ENCODE peak calls at places on chromosomes 16 and 17, in six cellular contexts. One of them, this sample, is unnamed.
A peak's percentile ranks its signal among the peaks of the same experiment; 100 is the strongest.

GRCh38 chr17:49223517-49224197 is 6.9 kb downstream of the PHOSPHO1 start:
- DNase-seq in SK-N-SH: peak; percentile 89
- DNase-seq in neural progenitor cell: peak; percentile 77
- DNase-seq in GM23248: peak; percentile 50
- DNase-seq in mammary epithelial cell: no peak
- DNase-seq in IMR-90: peak; percentile 10
- DNase-seq in this sample: no peak

GRCh38 chr17:15181816-15182215 is 83.3 kb downstream of the PMP22 start:
- DNase-seq in SK-N-SH: no peak
- DNase-seq in neural progenitor cell: no peak
- DNase-seq in GM23248: no peak
- DNase-seq in mammary epithelial cell: no peak
- DNase-seq in IMR-90: no peak
- DNase-seq in this sample: no peak

GRCh38 chr16:1823821-1824220 is 2.8 kb downstream of the HAGH start:
- DNase-seq in SK-N-SH: no peak
- DNase-seq in neural progenitor cell: peak; percentile 72
- DNase-seq in GM23248: no peak
- DNase-seq in mammary epithelial cell: peak; percentile 46
- DNase-seq in IMR-90: peak; percentile 59
- DNase-seq in this sample: peak; percentile 34

GRCh38 chr16:57266531-57267268 is 17.8 kb downstream of the PLLP start:
- DNase-seq in SK-N-SH: peak; percentile 46
- DNase-seq in neural progenitor cell: no peak
- DNase-seq in GM23248: no peak
- DNase-seq in mammary epithelial cell: no peak
- DNase-seq in IMR-90: no peak
- DNase-seq in this sample: no peak

GRCh38 chr16:53502331-53503269 is at the start of gene AKTIP:
- DNase-seq in SK-N-SH: peak; percentile 65
- DNase-seq in neural progenitor cell: peak; percentile 44
- DNase-seq in GM23248: peak; percentile 67
- DNase-seq in mammary epithelial cell: peak; percentile 43
- DNase-seq in IMR-90: peak; percentile 52
- DNase-seq in this sample: peak; percentile 48

GRCh38 chr16:79093554-79093967 is 507.0 kb downstream of the MAF start:
- DNase-seq in SK-N-SH: no peak
- DNase-seq in neural progenitor cell: no peak
- DNase-seq in GM23248: no peak
- DNase-seq in mammary epithelial cell: no peak
- DNase-seq in IMR-90: no peak
- DNase-seq in this sample: no peak

GRCh38 chr17:66654341-66654740 is 180.6 kb upstream of the CACNG5 start:
- DNase-seq in SK-N-SH: no peak
- DNase-seq in neural progenitor cell: no peak
- DNase-seq in GM23248: peak; percentile 48
- DNase-seq in mammary epithelial cell: peak; percentile 37
- DNase-seq in IMR-90: peak; percentile 81
- DNase-seq in this sample: peak; percentile 65

GRCh38 chr17:81865733-81866439 is 5.3 kb downstream of the ARHGDIA start:
- DNase-seq in SK-N-SH: peak; percentile 23
- DNase-seq in neural progenitor cell: no peak
- DNase-seq in GM23248: peak; percentile 58
- DNase-seq in mammary epithelial cell: peak; percentile 46
- DNase-seq in IMR-90: no peak
- DNase-seq in this sample: no peak

GRCh38 chr17:393806-394717 is 41.5 kb upstream of the RPH3AL start:
- DNase-seq in SK-N-SH: no peak
- DNase-seq in neural progenitor cell: no peak
- DNase-seq in GM23248: no peak
- DNase-seq in mammary epithelial cell: no peak
- DNase-seq in IMR-90: no peak
- DNase-seq in this sample: no peak

DNA sequence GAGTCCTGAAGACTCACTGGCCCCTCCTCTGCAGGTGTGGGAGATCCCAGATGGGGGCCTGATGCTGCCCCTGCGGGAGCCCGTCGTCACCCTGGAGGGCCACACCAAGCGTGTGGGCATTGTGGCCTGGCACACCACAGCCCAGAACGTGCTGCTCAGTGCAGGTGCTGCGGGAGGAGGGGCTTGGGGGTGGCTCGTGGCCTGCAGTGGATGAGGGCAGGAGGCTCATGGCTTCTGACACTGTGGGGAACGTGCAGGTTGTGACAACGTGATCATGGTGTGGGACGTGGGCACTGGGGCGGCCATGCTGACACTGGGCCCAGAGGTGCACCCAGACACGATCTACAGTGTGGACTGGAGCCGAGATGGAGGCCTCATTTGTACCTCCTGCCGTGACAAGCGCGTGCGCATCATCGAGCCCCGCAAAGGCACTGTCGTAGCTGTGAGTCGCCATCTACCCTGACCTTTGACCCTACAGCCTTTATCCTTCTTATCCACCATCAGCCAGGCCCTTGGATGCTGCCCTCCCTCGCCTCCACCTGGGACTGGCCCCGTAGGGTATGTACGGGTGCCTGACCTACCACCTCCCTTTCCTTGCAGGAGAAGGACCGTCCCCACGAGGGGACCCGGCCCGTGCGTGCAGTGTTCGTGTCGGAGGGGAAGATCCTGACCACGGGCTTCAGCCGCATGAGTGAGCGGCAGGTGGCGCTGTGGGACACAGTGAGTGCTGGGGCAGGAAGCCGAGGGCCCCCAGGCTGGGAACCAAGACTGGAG is 3.6 kb downstream of the CORO1A start:
- DNase-seq in SK-N-SH: peak; percentile 45
- DNase-seq in neural progenitor cell: peak; percentile 74
- DNase-seq in GM23248: peak; percentile 58
- DNase-seq in mammary epithelial cell: peak; percentile 26
- DNase-seq in IMR-90: no peak
- DNase-seq in this sample: no peak
- H3K4me2 ChIP-seq in SK-N-SH: no peak overlapping the region
- H3K4me2 ChIP-seq in neural progenitor cell: no peak overlapping the region
- H3K4me2 ChIP-seq in GM23248: no peak overlapping the region
- H3K4me2 ChIP-seq in mammary epithelial cell: no peak overlapping the region
- H3K4me2 ChIP-seq in IMR-90: no peak overlapping the region
- H3K4me2 ChIP-seq in this sample: no peak overlapping the region

DNA sequence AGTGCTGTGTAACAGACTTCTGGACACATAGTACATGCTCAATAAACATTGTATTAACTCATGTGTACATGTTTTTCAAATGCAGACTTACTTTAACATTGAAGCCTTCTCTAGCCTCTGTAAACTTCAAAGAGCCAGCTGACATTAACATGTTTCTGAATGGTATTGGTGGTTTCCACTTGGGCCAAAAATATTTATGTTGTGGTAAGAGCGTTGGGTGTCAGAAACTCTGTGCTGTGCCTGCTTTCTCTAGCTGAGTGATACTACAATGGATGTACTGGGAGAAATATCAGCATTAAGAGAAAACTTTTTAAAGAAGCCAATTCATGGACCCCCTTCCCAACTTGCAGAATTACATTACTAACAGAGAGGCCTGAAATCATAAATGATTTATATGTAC is 1951.7 kb downstream of the TP53TG3F start:
- DNase-seq in SK-N-SH: no peak
- DNase-seq in neural progenitor cell: no peak
- DNase-seq in GM23248: no peak
- DNase-seq in mammary epithelial cell: no peak
- DNase-seq in IMR-90: no peak
- DNase-seq in this sample: no peak
- H3K9me3 ChIP-seq in SK-N-SH: no peaks in the 10 kb centered on the region
- H3K9me3 ChIP-seq in neural progenitor cell: peaks cover 16% of the 10 kb centered on the region
- H3K9me3 ChIP-seq in GM23248: no peaks in the 10 kb centered on the region
- H3K9me3 ChIP-seq in mammary epithelial cell: peaks cover 18% of the 10 kb centered on the region
- H3K9me3 ChIP-seq in IMR-90: peaks cover 6% of the 10 kb centered on the region
- H3K9me3 ChIP-seq in this sample: peaks cover 16% of the 10 kb centered on the region

GRCh38 chr16:89602273-89602951 is 11.0 kb upstream of the DPEP1 start:
- DNase-seq in SK-N-SH: peak; percentile 72
- DNase-seq in neural progenitor cell: peak; percentile 88
- DNase-seq in GM23248: peak; percentile 96
- DNase-seq in mammary epithelial cell: peak; percentile 86
- DNase-seq in IMR-90: peak; percentile 91
- DNase-seq in this sample: peak; percentile 86
- H2AFZ ChIP-seq in SK-N-SH: peak overlapping the region; percentile 79
- H2AFZ ChIP-seq in neural progenitor cell: no peak overlapping the region
- H2AFZ ChIP-seq in GM23248: no peak overlapping the region
- H2AFZ ChIP-seq in mammary epithelial cell: peak overlapping the region; percentile 89
- H2AFZ ChIP-seq in IMR-90: peak overlapping the region; percentile 90
- H2AFZ ChIP-seq in this sample: peak overlapping the region; percentile 83

DNA sequence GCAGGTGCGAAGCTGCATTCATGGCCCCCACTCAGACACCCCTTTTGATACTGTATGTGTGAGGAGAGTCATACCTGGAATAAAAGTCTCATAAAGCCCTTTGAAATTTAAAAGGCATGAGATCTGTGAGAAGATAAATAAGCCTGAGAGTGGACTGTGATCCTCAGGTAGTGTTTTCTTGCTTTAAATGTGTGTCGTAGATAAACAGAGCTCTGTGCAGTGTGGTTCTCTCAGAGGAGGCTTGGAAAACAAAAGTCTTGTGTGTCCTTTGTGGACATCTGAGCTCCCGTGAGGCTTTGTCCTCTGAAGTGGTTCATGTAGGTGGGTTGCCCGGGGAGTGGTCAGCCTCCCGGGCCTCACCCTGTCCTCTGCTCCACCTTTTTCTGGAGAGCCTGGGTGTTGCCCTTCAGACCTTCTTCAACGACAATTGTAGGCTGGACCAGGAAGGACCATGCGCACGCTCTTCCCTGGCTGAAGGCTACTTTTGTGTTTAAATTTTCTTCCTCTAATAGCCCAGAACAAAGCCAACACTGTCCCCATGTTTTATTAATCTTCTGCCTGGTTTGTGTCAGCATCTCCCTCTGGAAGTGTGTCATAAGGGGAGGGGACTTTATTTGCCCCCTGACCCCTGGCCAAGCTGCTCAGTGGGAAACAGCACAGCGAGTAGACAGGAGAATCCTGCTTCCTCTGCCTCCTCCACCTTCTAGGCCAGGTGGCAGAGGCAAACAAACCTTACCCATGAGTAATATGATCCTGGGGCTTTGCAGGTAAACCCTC is 151.2 kb downstream of the MSI2 start:
- DNase-seq in SK-N-SH: no peak
- DNase-seq in neural progenitor cell: peak; percentile 47
- DNase-seq in GM23248: no peak
- DNase-seq in mammary epithelial cell: no peak
- DNase-seq in IMR-90: no peak
- DNase-seq in this sample: no peak
- H3K4me2 ChIP-seq in SK-N-SH: no peak overlapping the region
- H3K4me2 ChIP-seq in neural progenitor cell: peak overlapping the region; percentile 76
- H3K4me2 ChIP-seq in GM23248: no peak overlapping the region
- H3K4me2 ChIP-seq in mammary epithelial cell: no peak overlapping the region
- H3K4me2 ChIP-seq in IMR-90: no peak overlapping the region
- H3K4me2 ChIP-seq in this sample: peak overlapping the region; percentile 75